ENCODE peak calls at places on chromosomes 11 and 22, in five cellular contexts. One of them, this sample, is unnamed.

GRCh38 chr11:77502501-77502900 is 28.6 kb upstream of the PAK1 start:
- DNase-seq in OCI-LY7: no peak
- DNase-seq in fibroblast of villous mesenchyme: no peak
- DNase-seq in stimulated activated CD4-positive, alpha-beta T cell treated with anti-CD3 and anti-CD28 coated beads, Interleukin-2, amount 100 ng/mL, for 48 hours: no peak
- DNase-seq in psoas muscle: no peak
- DNase-seq in this sample: no peak

GRCh38 chr22:44882226-44882905 is 127.4 kb downstream of the PHF21B start:
- DNase-seq in stimulated activated CD4-positive, alpha-beta T cell treated with anti-CD3 and anti-CD28 coated beads, Interleukin-2, amount 100 ng/mL, for 48 hours: no peak
- DNase-seq in psoas muscle: peak; percentile 11
- DNase-seq in fibroblast of villous mesenchyme: no peak
- DNase-seq in OCI-LY7: no peak
- DNase-seq in this sample: no peak

GRCh38 chr22:41862530-41863266 is 29.8 kb downstream of the SREBF2 start:
- DNase-seq in OCI-LY7: peak; percentile 34
- DNase-seq in stimulated activated CD4-positive, alpha-beta T cell treated with anti-CD3 and anti-CD28 coated beads, Interleukin-2, amount 100 ng/mL, for 48 hours: peak; percentile 54
- DNase-seq in psoas muscle: no peak
- DNase-seq in fibroblast of villous mesenchyme: no peak
- DNase-seq in this sample: no peak

GRCh38 chr11:27401760-27402316 is 38.8 kb upstream of the CCDC34 start:
- DNase-seq in stimulated activated CD4-positive, alpha-beta T cell treated with anti-CD3 and anti-CD28 coated beads, Interleukin-2, amount 100 ng/mL, for 48 hours: no peak
- DNase-seq in psoas muscle: no peak
- DNase-seq in fibroblast of villous mesenchyme: no peak
- DNase-seq in OCI-LY7: no peak
- DNase-seq in this sample: peak; percentile 29

GRCh38 chr11:78045851-78046485 is 17.7 kb upstream of the THRSP start:
- DNase-seq in stimulated activated CD4-positive, alpha-beta T cell treated with anti-CD3 and anti-CD28 coated beads, Interleukin-2, amount 100 ng/mL, for 48 hours: peak; percentile 79
- DNase-seq in OCI-LY7: peak; percentile 68
- DNase-seq in fibroblast of villous mesenchyme: peak; percentile 65
- DNase-seq in psoas muscle: peak; percentile 91
- DNase-seq in this sample: peak; percentile 85

GRCh38 chr11:118340437-118340836 is 2.1 kb downstream of the CD3D start:
- DNase-seq in stimulated activated CD4-positive, alpha-beta T cell treated with anti-CD3 and anti-CD28 coated beads, Interleukin-2, amount 100 ng/mL, for 48 hours: no peak
- DNase-seq in psoas muscle: no peak
- DNase-seq in fibroblast of villous mesenchyme: no peak
- DNase-seq in OCI-LY7: no peak
- DNase-seq in this sample: no peak

GRCh38 chr11:87970762-87971161 is 204.5 kb downstream of the RAB38 start:
- DNase-seq in stimulated activated CD4-positive, alpha-beta T cell treated with anti-CD3 and anti-CD28 coated beads, Interleukin-2, amount 100 ng/mL, for 48 hours: no peak
- DNase-seq in psoas muscle: no peak
- DNase-seq in fibroblast of villous mesenchyme: no peak
- DNase-seq in OCI-LY7: no peak
- DNase-seq in this sample: no peak

GRCh38 chr11:1131033-1131911 is 26.5 kb upstream of the MUC5AC start:
- DNase-seq in OCI-LY7: no peak
- DNase-seq in fibroblast of villous mesenchyme: no peak
- DNase-seq in psoas muscle: no peak
- DNase-seq in stimulated activated CD4-positive, alpha-beta T cell treated with anti-CD3 and anti-CD28 coated beads, Interleukin-2, amount 100 ng/mL, for 48 hours: no peak
- DNase-seq in this sample: peak; percentile 59

GRCh38 chr11:77467233-77467632 is 6.7 kb downstream of the PAK1 start:
- DNase-seq in psoas muscle: no peak
- DNase-seq in fibroblast of villous mesenchyme: no peak
- DNase-seq in OCI-LY7: no peak
- DNase-seq in stimulated activated CD4-positive, alpha-beta T cell treated with anti-CD3 and anti-CD28 coated beads, Interleukin-2, amount 100 ng/mL, for 48 hours: no peak
- DNase-seq in this sample: no peak

GRCh38 chr22:27985323-27986275 is 66.5 kb upstream of the PITPNB start:
- DNase-seq in fibroblast of villous mesenchyme: no peak
- DNase-seq in OCI-LY7: peak; percentile 77
- DNase-seq in psoas muscle: no peak
- DNase-seq in stimulated activated CD4-positive, alpha-beta T cell treated with anti-CD3 and anti-CD28 coated beads, Interleukin-2, amount 100 ng/mL, for 48 hours: no peak
- DNase-seq in this sample: no peak

GRCh38 chr22:25692965-25693565 is 48.9 kb upstream of the MYO18B start:
- DNase-seq in stimulated activated CD4-positive, alpha-beta T cell treated with anti-CD3 and anti-CD28 coated beads, Interleukin-2, amount 100 ng/mL, for 48 hours: no peak
- DNase-seq in psoas muscle: no peak
- DNase-seq in fibroblast of villous mesenchyme: no peak
- DNase-seq in OCI-LY7: no peak
- DNase-seq in this sample: no peak

GRCh38 chr22:27336151-27337090 is 465.1 kb downstream of the MN1 start:
- DNase-seq in OCI-LY7: no peak
- DNase-seq in stimulated activated CD4-positive, alpha-beta T cell treated with anti-CD3 and anti-CD28 coated beads, Interleukin-2, amount 100 ng/mL, for 48 hours: no peak
- DNase-seq in psoas muscle: no peak
- DNase-seq in fibroblast of villous mesenchyme: no peak
- DNase-seq in this sample: peak; percentile 75

GRCh38 chr11:85821636-85822035 is 10.7 kb upstream of the SYTL2 start:
- DNase-seq in psoas muscle: no peak
- DNase-seq in OCI-LY7: no peak
- DNase-seq in stimulated activated CD4-positive, alpha-beta T cell treated with anti-CD3 and anti-CD28 coated beads, Interleukin-2, amount 100 ng/mL, for 48 hours: no peak
- DNase-seq in fibroblast of villous mesenchyme: no peak
- DNase-seq in this sample: no peak

GRCh38 chr11:31795706-31796522 is 15.2 kb downstream of the PAX6 start:
- DNase-seq in OCI-LY7: no peak
- DNase-seq in fibroblast of villous mesenchyme: no peak
- DNase-seq in psoas muscle: no peak
- DNase-seq in stimulated activated CD4-positive, alpha-beta T cell treated with anti-CD3 and anti-CD28 coated beads, Interleukin-2, amount 100 ng/mL, for 48 hours: no peak
- DNase-seq in this sample: no peak

GRCh38 chr11:20407344-20407743 is 19.8 kb downstream of the PRMT3 start:
- DNase-seq in psoas muscle: no peak
- DNase-seq in stimulated activated CD4-positive, alpha-beta T cell treated with anti-CD3 and anti-CD28 coated beads, Interleukin-2, amount 100 ng/mL, for 48 hours: no peak
- DNase-seq in fibroblast of villous mesenchyme: peak; percentile 5
- DNase-seq in OCI-LY7: no peak
- DNase-seq in this sample: no peak

GRCh38 chr22:44287121-44287693 is 25.5 kb downstream of the SHISAL1 start:
- DNase-seq in OCI-LY7: no peak
- DNase-seq in psoas muscle: no peak
- DNase-seq in stimulated activated CD4-positive, alpha-beta T cell treated with anti-CD3 and anti-CD28 coated beads, Interleukin-2, amount 100 ng/mL, for 48 hours: no peak
- DNase-seq in fibroblast of villous mesenchyme: no peak
- DNase-seq in this sample: no peak

GRCh38 chr11:66070604-66071325 is 693 bp downstream of the PACS1 start:
- DNase-seq in psoas muscle: peak; percentile 77
- DNase-seq in fibroblast of villous mesenchyme: peak; percentile 64
- DNase-seq in stimulated activated CD4-positive, alpha-beta T cell treated with anti-CD3 and anti-CD28 coated beads, Interleukin-2, amount 100 ng/mL, for 48 hours: no peak
- DNase-seq in OCI-LY7: no peak
- DNase-seq in this sample: peak; percentile 70

GRCh38 chr11:134878785-134879184 is 466.7 kb upstream of the B3GAT1 start:
- DNase-seq in OCI-LY7: no peak
- DNase-seq in fibroblast of villous mesenchyme: no peak
- DNase-seq in stimulated activated CD4-positive, alpha-beta T cell treated with anti-CD3 and anti-CD28 coated beads, Interleukin-2, amount 100 ng/mL, for 48 hours: no peak
- DNase-seq in psoas muscle: no peak
- DNase-seq in this sample: no peak

GRCh38 chr22:50074056-50074455 is 11.2 kb downstream of the MLC1 start:
- DNase-seq in psoas muscle: no peak
- DNase-seq in fibroblast of villous mesenchyme: no peak
- DNase-seq in OCI-LY7: no peak
- DNase-seq in stimulated activated CD4-positive, alpha-beta T cell treated with anti-CD3 and anti-CD28 coated beads, Interleukin-2, amount 100 ng/mL, for 48 hours: no peak
- DNase-seq in this sample: no peak

GRCh38 chr22:31083377-31083768 is 2.3 kb downstream of the SMTN start:
- DNase-seq in psoas muscle: no peak
- DNase-seq in fibroblast of villous mesenchyme: no peak
- DNase-seq in OCI-LY7: no peak
- DNase-seq in stimulated activated CD4-positive, alpha-beta T cell treated with anti-CD3 and anti-CD28 coated beads, Interleukin-2, amount 100 ng/mL, for 48 hours: no peak
- DNase-seq in this sample: no peak

GRCh38 chr11:111836162-111836561 is 35.2 kb downstream of the ALG9 start:
- DNase-seq in stimulated activated CD4-positive, alpha-beta T cell treated with anti-CD3 and anti-CD28 coated beads, Interleukin-2, amount 100 ng/mL, for 48 hours: no peak
- DNase-seq in fibroblast of villous mesenchyme: no peak
- DNase-seq in OCI-LY7: no peak
- DNase-seq in psoas muscle: no peak
- DNase-seq in this sample: no peak

GRCh38 chr11:93123351-93123898 is 74.4 kb downstream of the SLC36A4 start:
- DNase-seq in stimulated activated CD4-positive, alpha-beta T cell treated with anti-CD3 and anti-CD28 coated beads, Interleukin-2, amount 100 ng/mL, for 48 hours: no peak
- DNase-seq in OCI-LY7: no peak
- DNase-seq in fibroblast of villous mesenchyme: peak; percentile 76
- DNase-seq in psoas muscle: no peak
- DNase-seq in this sample: no peak

GRCh38 chr22:26573026-26573662 is 16.8 kb downstream of the TPST2 start:
- DNase-seq in fibroblast of villous mesenchyme: peak; percentile 86
- DNase-seq in stimulated activated CD4-positive, alpha-beta T cell treated with anti-CD3 and anti-CD28 coated beads, Interleukin-2, amount 100 ng/mL, for 48 hours: no peak
- DNase-seq in OCI-LY7: no peak
- DNase-seq in psoas muscle: peak; percentile 69
- DNase-seq in this sample: no peak

GRCh38 chr11:834371-835316 is 1.9 kb downstream of the CD151 start:
- DNase-seq in fibroblast of villous mesenchyme: peak; percentile 71
- DNase-seq in OCI-LY7: no peak
- DNase-seq in psoas muscle: peak; percentile 92
- DNase-seq in stimulated activated CD4-positive, alpha-beta T cell treated with anti-CD3 and anti-CD28 coated beads, Interleukin-2, amount 100 ng/mL, for 48 hours: no peak
- DNase-seq in this sample: peak; percentile 49

GRCh38 chr11:123690490-123690889 is 36.1 kb upstream of the SCN3B start:
- DNase-seq in fibroblast of villous mesenchyme: no peak
- DNase-seq in stimulated activated CD4-positive, alpha-beta T cell treated with anti-CD3 and anti-CD28 coated beads, Interleukin-2, amount 100 ng/mL, for 48 hours: peak; percentile 5
- DNase-seq in psoas muscle: no peak
- DNase-seq in OCI-LY7: no peak
- DNase-seq in this sample: no peak

GRCh38 chr11:120272303-120272702 is 32.4 kb downstream of the POU2F3 start:
- DNase-seq in psoas muscle: no peak
- DNase-seq in stimulated activated CD4-positive, alpha-beta T cell treated with anti-CD3 and anti-CD28 coated beads, Interleukin-2, amount 100 ng/mL, for 48 hours: no peak
- DNase-seq in OCI-LY7: no peak
- DNase-seq in fibroblast of villous mesenchyme: no peak
- DNase-seq in this sample: no peak

GRCh38 chr22:30285846-30286200 is 3.5 kb downstream of the CASTOR1 start:
- DNase-seq in stimulated activated CD4-positive, alpha-beta T cell treated with anti-CD3 and anti-CD28 coated beads, Interleukin-2, amount 100 ng/mL, for 48 hours: no peak
- DNase-seq in OCI-LY7: no peak
- DNase-seq in psoas muscle: no peak
- DNase-seq in fibroblast of villous mesenchyme: no peak
- DNase-seq in this sample: no peak

GRCh38 chr11:119789766-119790407 is 60.9 kb upstream of the NECTIN1 start:
- DNase-seq in stimulated activated CD4-positive, alpha-beta T cell treated with anti-CD3 and anti-CD28 coated beads, Interleukin-2, amount 100 ng/mL, for 48 hours: no peak
- DNase-seq in fibroblast of villous mesenchyme: no peak
- DNase-seq in OCI-LY7: no peak
- DNase-seq in psoas muscle: no peak
- DNase-seq in this sample: no peak

GRCh38 chr11:33158596-33158995 is 2.7 kb downstream of the CSTF3 start:
- DNase-seq in stimulated activated CD4-positive, alpha-beta T cell treated with anti-CD3 and anti-CD28 coated beads, Interleukin-2, amount 100 ng/mL, for 48 hours: no peak
- DNase-seq in psoas muscle: no peak
- DNase-seq in fibroblast of villous mesenchyme: no peak
- DNase-seq in OCI-LY7: no peak
- DNase-seq in this sample: no peak

GRCh38 chr11:16153951-16154350 is 202.4 kb downstream of the SOX6 start:
- DNase-seq in stimulated activated CD4-positive, alpha-beta T cell treated with anti-CD3 and anti-CD28 coated beads, Interleukin-2, amount 100 ng/mL, for 48 hours: no peak
- DNase-seq in OCI-LY7: no peak
- DNase-seq in fibroblast of villous mesenchyme: no peak
- DNase-seq in psoas muscle: no peak
- DNase-seq in this sample: no peak

GRCh38 chr11:13963169-13963948 is 836 bp downstream of the SPON1 start:
- DNase-seq in stimulated activated CD4-positive, alpha-beta T cell treated with anti-CD3 and anti-CD28 coated beads, Interleukin-2, amount 100 ng/mL, for 48 hours: peak; percentile 26
- DNase-seq in fibroblast of villous mesenchyme: peak; percentile 16
- DNase-seq in psoas muscle: no peak
- DNase-seq in OCI-LY7: no peak
- DNase-seq in this sample: no peak

GRCh38 chr11:129374993-129375721 is 491 bp upstream of the BARX2 start:
- DNase-seq in stimulated activated CD4-positive, alpha-beta T cell treated with anti-CD3 and anti-CD28 coated beads, Interleukin-2, amount 100 ng/mL, for 48 hours: peak; percentile 2
- DNase-seq in OCI-LY7: no peak
- DNase-seq in psoas muscle: no peak
- DNase-seq in fibroblast of villous mesenchyme: peak; percentile 3
- DNase-seq in this sample: no peak

GRCh38 chr11:29224739-29225384 is 792.0 kb downstream of the KCNA4 start:
- DNase-seq in OCI-LY7: no peak
- DNase-seq in psoas muscle: no peak
- DNase-seq in stimulated activated CD4-positive, alpha-beta T cell treated with anti-CD3 and anti-CD28 coated beads, Interleukin-2, amount 100 ng/mL, for 48 hours: no peak
- DNase-seq in fibroblast of villous mesenchyme: no peak
- DNase-seq in this sample: no peak

GRCh38 chr11:73340164-73340563 is 32.1 kb downstream of the ARHGEF17 start:
- DNase-seq in psoas muscle: no peak
- DNase-seq in fibroblast of villous mesenchyme: no peak
- DNase-seq in stimulated activated CD4-positive, alpha-beta T cell treated with anti-CD3 and anti-CD28 coated beads, Interleukin-2, amount 100 ng/mL, for 48 hours: no peak
- DNase-seq in OCI-LY7: no peak
- DNase-seq in this sample: no peak

GRCh38 chr11:127074151-127074761 is 73.7 kb upstream of the KIRREL3 start:
- DNase-seq in fibroblast of villous mesenchyme: peak; percentile 22
- DNase-seq in OCI-LY7: peak; percentile 77
- DNase-seq in stimulated activated CD4-positive, alpha-beta T cell treated with anti-CD3 and anti-CD28 coated beads, Interleukin-2, amount 100 ng/mL, for 48 hours: no peak
- DNase-seq in psoas muscle: no peak
- DNase-seq in this sample: peak; percentile 71

GRCh38 chr22:46619240-46619829 is 851 bp upstream of the GRAMD4 start:
- DNase-seq in OCI-LY7: no peak
- DNase-seq in psoas muscle: no peak
- DNase-seq in stimulated activated CD4-positive, alpha-beta T cell treated with anti-CD3 and anti-CD28 coated beads, Interleukin-2, amount 100 ng/mL, for 48 hours: no peak
- DNase-seq in fibroblast of villous mesenchyme: no peak
- DNase-seq in this sample: no peak

GRCh38 chr11:94149435-94149834 is 20.8 kb downstream of the PANX1 start:
- DNase-seq in fibroblast of villous mesenchyme: peak; percentile 78
- DNase-seq in stimulated activated CD4-positive, alpha-beta T cell treated with anti-CD3 and anti-CD28 coated beads, Interleukin-2, amount 100 ng/mL, for 48 hours: no peak
- DNase-seq in OCI-LY7: no peak
- DNase-seq in psoas muscle: no peak
- DNase-seq in this sample: no peak

GRCh38 chr11:93741882-93742226 is 382 bp downstream of the C11orf54 start:
- DNase-seq in OCI-LY7: no peak
- DNase-seq in psoas muscle: no peak
- DNase-seq in fibroblast of villous mesenchyme: peak; percentile 87
- DNase-seq in stimulated activated CD4-positive, alpha-beta T cell treated with anti-CD3 and anti-CD28 coated beads, Interleukin-2, amount 100 ng/mL, for 48 hours: no peak
- DNase-seq in this sample: no peak